ENCODE peak calls at places on chromosomes 13 and 19, in seven cellular contexts. N is M059J, Y is osteocyte, U is RPMI7951, W is ACHN, E is Daoy, T is tibial artery. Q is an unnamed sample.

GRCh38 chr19:17513801-17514200 is 2.4 kb downstream of the PGLS start:
- DNase-seq in N (peak), Y (no peak), U (peak), W (no peak), E (peak), T (no peak), Q (no peak)

GRCh38 chr13:43783820-43784219 is 3.0 kb downstream of the ENOX1 start:
- DNase-seq in N (peak), Y (no peak), U (peak), W (no peak), E (peak), T (no peak), Q (no peak)

GRCh38 chr19:30563691-30564090 is 191.5 kb downstream of the ZNF536 start:
- DNase-seq in N (no peak), Y (no peak), U (no peak), W (no peak), E (no peak), T (peak), Q (no peak)

GRCh38 chr19:45150731-45151725 is 9.8 kb downstream of the NKPD1 start:
- DNase-seq in N (peak), Y (no peak), U (no peak), W (no peak), E (no peak), T (no peak), Q (no peak)

GRCh38 chr13:82772802-82773201 is 1109.5 kb downstream of the SLITRK1 start:
- DNase-seq in N (peak), Y (no peak), U (peak), W (no peak), E (no peak), T (no peak), Q (no peak)

GRCh38 chr19:1266818-1267440 is 2.2 kb upstream of the CIRBP start:
- DNase-seq in N (peak), Y (peak), U (peak), W (peak), E (peak), T (peak), Q (no peak)

GRCh38 chr19:7926021-7926726 is at the start of gene CTXN1:
- DNase-seq in N (peak), Y (peak), U (peak), W (peak), E (peak), T (peak), Q (no peak)

GRCh38 chr13:24127116-24127631 is 33.3 kb upstream of the SPATA13 start:
- DNase-seq in N (no peak), Y (no peak), U (no peak), W (no peak), E (no peak), T (no peak), Q (no peak)

GRCh38 chr19:58020129-58020528 is 13.7 kb upstream of the ZSCAN1 start:
- DNase-seq in N (no peak), Y (no peak), U (no peak), W (no peak), E (no peak), T (peak), Q (no peak)

GRCh38 chr13:51341232-51341631 is 1.7 kb downstream of the SERPINE3 start:
- DNase-seq in N (no peak), Y (no peak), U (no peak), W (no peak), E (no peak), T (no peak), Q (no peak)

GRCh38 chr13:47484564-47484963 is 516.5 kb downstream of the SUCLA2 start:
- DNase-seq in N (peak), Y (no peak), U (peak), W (no peak), E (no peak), T (no peak), Q (no peak)

GRCh38 chr19:30556230-30556711 is 184.1 kb downstream of the ZNF536 start:
- DNase-seq in N (no peak), Y (no peak), U (no peak), W (no peak), E (no peak), T (peak), Q (no peak)

GRCh38 chr13:40269086-40269485 is 397.4 kb downstream of the FOXO1 start:
- DNase-seq in N (no peak), Y (no peak), U (no peak), W (no peak), E (no peak), T (no peak), Q (no peak)

GRCh38 chr13:98144501-98145350 is 1.8 kb downstream of the FARP1 start:
- DNase-seq in N (peak), Y (no peak), U (peak), W (peak), E (peak), T (no peak), Q (no peak)

GRCh38 chr13:106922384-106922783 is 354.4 kb upstream of the ARGLU1 start:
- DNase-seq in N (no peak), Y (no peak), U (no peak), W (no peak), E (no peak), T (no peak), Q (no peak)

GRCh38 chr19:5214371-5214770 is 126.2 kb downstream of the PTPRS start:
- DNase-seq in N (no peak), Y (no peak), U (no peak), W (no peak), E (no peak), T (no peak), Q (no peak)

GRCh38 chr19:18291019-18291524 is 9.7 kb upstream of the JUND start:
- DNase-seq in N (no peak), Y (no peak), U (no peak), W (no peak), E (no peak), T (peak), Q (no peak)

GRCh38 chr19:1416014-1416841 is 8.8 kb downstream of the DAZAP1 start:
- DNase-seq in N (no peak), Y (no peak), U (no peak), W (no peak), E (no peak), T (no peak), Q (no peak)

GRCh38 chr13:39159393-39159792 is 121.1 kb downstream of the NHLRC3 start:
- DNase-seq in N (no peak), Y (no peak), U (no peak), W (no peak), E (no peak), T (no peak), Q (no peak)

GRCh38 chr13:44844786-44845185 is 144.5 kb downstream of the NUFIP1 start:
- DNase-seq in N (no peak), Y (no peak), U (no peak), W (no peak), E (no peak), T (no peak), Q (no peak)

GRCh38 chr19:1606138-1606651 is 933 bp upstream of the UQCR11 start:
- DNase-seq in N (no peak), Y (no peak), U (no peak), W (no peak), E (no peak), T (no peak), Q (no peak)

GRCh38 chr19:2055871-2056809 is 5.1 kb upstream of the MKNK2 start:
- DNase-seq in N (peak), Y (no peak), U (peak), W (peak), E (peak), T (peak), Q (no peak)

GRCh38 chr13:29799041-29799440 is 51.4 kb downstream of the UBL3 start:
- DNase-seq in N (peak), Y (no peak), U (peak), W (no peak), E (peak), T (no peak), Q (no peak)

GRCh38 chr13:100673376-100673830 is 1.2 kb downstream of the TMTC4 start:
- DNase-seq in N (no peak), Y (no peak), U (no peak), W (no peak), E (no peak), T (no peak), Q (no peak)

GRCh38 chr19:4390862-4391693 is 9.3 kb downstream of the SH3GL1 start:
- DNase-seq in N (no peak), Y (no peak), U (no peak), W (no peak), E (no peak), T (peak), Q (no peak)

GRCh38 chr13:57631607-57632275 is at the start of gene PCDH17:
- DNase-seq in N (peak), Y (no peak), U (peak), W (peak), E (no peak), T (peak), Q (no peak)

GRCh38 chr13:43787998-43788397 is 1.2 kb upstream of the ENOX1 start:
- DNase-seq in N (peak), Y (no peak), U (peak), W (no peak), E (peak), T (no peak), Q (no peak)

GRCh38 chr13:113207890-113208423 is 512 bp downstream of the PCID2 start:
- DNase-seq in N (peak), Y (peak), U (peak), W (peak), E (peak), T (peak), Q (no peak)

GRCh38 chr13:74819549-74819948 is 662.4 kb downstream of the TBC1D4 start:
- DNase-seq in N (no peak), Y (no peak), U (no peak), W (no peak), E (no peak), T (no peak), Q (no peak)

GRCh38 chr19:13172335-13173128 is 22.3 kb downstream of the IER2 start:
- DNase-seq in N (peak), Y (no peak), U (peak), W (peak), E (peak), T (peak), Q (peak)

GRCh38 chr19:53671621-53672111 is 39.9 kb downstream of the DPRX start:
- DNase-seq in N (peak), Y (no peak), U (peak), W (no peak), E (peak), T (no peak), Q (no peak)

GRCh38 chr13:64457976-64458375 is 2772.2 kb downstream of the PCDH9 start:
- DNase-seq in N (no peak), Y (no peak), U (no peak), W (no peak), E (no peak), T (no peak), Q (no peak)

GRCh38 chr13:31204592-31204991 is 4.8 kb downstream of the B3GLCT start:
- DNase-seq in N (peak), Y (no peak), U (peak), W (peak), E (peak), T (no peak), Q (no peak)

GRCh38 chr13:40756042-40756441 is 14.9 kb downstream of the MRPS31 start:
- DNase-seq in N (no peak), Y (no peak), U (no peak), W (no peak), E (no peak), T (no peak), Q (no peak)

GRCh38 chr19:52331757-52332156 is 4.3 kb upstream of the ZNF610 start:
- DNase-seq in N (no peak), Y (no peak), U (no peak), W (no peak), E (no peak), T (no peak), Q (no peak)